ENCODE peak calls at places on chromosomes 6 and 20, in five cellular contexts. P, Q, I, Z and K are unnamed samples.
A peak's percentile ranks its signal among the peaks of the same experiment; 100 is the strongest.

GRCh38 chr6:19309661-19310060 is 527.5 kb upstream of the ID4 start:
- DNase-seq in Z (no peak), Q (no peak), P (no peak), I (no peak), K (no peak)

GRCh38 chr20:57638173-57638894 is 18.1 kb upstream of the ZBP1 start:
- DNase-seq in P (no peak), Z (no peak), I (no peak), Q (no peak), K (no peak)

GRCh38 chr6:145685932-145686331 is 49.4 kb downstream of the EPM2A start:
- DNase-seq in P (no peak), Q (no peak), I (no peak), Z (no peak), K (no peak)

GRCh38 chr6:16901777-16902176 is 140.5 kb upstream of the ATXN1 start:
- DNase-seq in Q (no peak), Z (no peak), P (no peak), I (no peak), K (no peak)

GRCh38 chr6:21885532-21886089 is 292.1 kb downstream of the SOX4 start:
- DNase-seq in P (peak; percentile 15), Q (no peak), Z (no peak), I (no peak), K (no peak)

GRCh38 chr6:169008641-169009040 is 245.0 kb downstream of the THBS2 start:
- DNase-seq in Q (no peak), I (no peak), P (no peak), Z (peak; percentile 12), K (no peak)

GRCh38 chr20:6993526-6993925 is 226.0 kb downstream of the BMP2 start:
- DNase-seq in I (no peak), Q (no peak), P (no peak), Z (no peak), K (no peak)

GRCh38 chr6:153170511-153170910 is 39.4 kb upstream of the RGS17 start:
- DNase-seq in Q (peak; percentile 55), P (peak; percentile 21), I (no peak), Z (no peak), K (no peak)

GRCh38 chr6:113082691-113083090 is 735.6 kb downstream of the RFPL4B start:
- DNase-seq in Z (no peak), P (no peak), I (no peak), Q (no peak), K (no peak)

GRCh38 chr6:31877651-31878161 is 1.1 kb downstream of the SLC44A4 start:
- DNase-seq in P (no peak), Z (no peak), I (no peak), Q (no peak), K (peak; percentile 77)
- TF ChIP-seq POLR2A in P (no peak), Z (no peak), I (no peak), Q (no peak), K (peak; percentile 53)

GRCh38 chr6:18276610-18277009 is 12.3 kb upstream of the DEK start:
- DNase-seq in Z (no peak), Q (no peak), P (no peak), I (no peak), K (no peak)
- TF ChIP-seq REST in Z (no peak), Q (no peak), P (no peak), I (no peak), K (no peak)

GRCh38 chr20:45343867-45344721 is 4.1 kb downstream of the SDC4 start:
- DNase-seq in P (no peak), Z (peak; percentile 80), Q (peak; percentile 72), I (no peak), K (peak; percentile 97)
- TF ChIP-seq POLR2A in P (no peak), Z (peak; percentile 40), Q (no peak), I (no peak), K (peak; percentile 83)

DNA sequence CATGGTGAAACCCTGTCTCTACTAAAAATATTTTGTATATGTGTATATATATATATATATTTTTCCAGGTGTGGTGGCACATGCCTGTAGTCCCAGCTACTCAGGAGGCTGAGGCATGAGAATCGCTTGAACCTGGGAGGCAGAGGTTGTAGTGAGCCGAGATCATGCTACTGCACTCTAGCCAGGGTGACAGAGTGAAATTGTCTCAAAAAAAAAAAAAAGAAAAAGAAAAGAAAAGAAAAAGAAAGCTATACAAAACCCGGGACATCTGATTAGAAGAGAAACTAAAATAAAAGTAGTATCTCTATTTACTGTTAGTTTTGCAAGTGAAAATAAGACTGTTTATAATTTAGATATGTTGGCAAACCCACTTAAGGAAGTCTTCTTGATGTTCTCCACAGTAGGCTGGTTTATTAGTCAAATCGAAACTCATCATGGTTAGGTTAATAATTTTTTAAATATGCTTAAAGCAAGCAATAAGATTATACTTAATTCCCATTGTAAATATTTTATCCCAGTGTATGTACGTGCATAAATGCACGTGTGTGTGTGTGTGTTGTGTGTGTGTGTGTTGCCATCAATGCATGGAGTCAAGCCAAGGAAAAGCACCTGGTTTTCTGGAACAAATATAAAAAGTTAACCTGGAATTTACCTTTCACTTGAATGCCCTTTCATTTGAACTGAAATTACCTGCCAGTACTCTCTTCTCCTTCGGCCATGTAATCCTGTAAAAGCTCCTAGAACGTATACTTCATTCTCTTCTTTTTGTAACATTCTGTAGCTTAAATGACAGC is 7.1 kb downstream of the VNN2 start:
- DNase-seq in Q (no peak), Z (no peak), P (no peak), I (peak; percentile 69), K (no peak)
- TF ChIP-seq REST in Q (no peak), Z (no peak), P (no peak), I (no peak), K (no peak)

GRCh38 chr6:99424761-99425646 is at the start of gene PNISR:
- DNase-seq in Z (peak; percentile 97), Q (peak; percentile 99), I (peak; percentile 97), P (peak; percentile 82), K (peak; percentile 98)
- TF ChIP-seq POLR2A in Z (peak; percentile 92), Q (peak; percentile 90), I (peak; percentile 86), P (peak; percentile 63), K (peak; percentile 83)

DNA sequence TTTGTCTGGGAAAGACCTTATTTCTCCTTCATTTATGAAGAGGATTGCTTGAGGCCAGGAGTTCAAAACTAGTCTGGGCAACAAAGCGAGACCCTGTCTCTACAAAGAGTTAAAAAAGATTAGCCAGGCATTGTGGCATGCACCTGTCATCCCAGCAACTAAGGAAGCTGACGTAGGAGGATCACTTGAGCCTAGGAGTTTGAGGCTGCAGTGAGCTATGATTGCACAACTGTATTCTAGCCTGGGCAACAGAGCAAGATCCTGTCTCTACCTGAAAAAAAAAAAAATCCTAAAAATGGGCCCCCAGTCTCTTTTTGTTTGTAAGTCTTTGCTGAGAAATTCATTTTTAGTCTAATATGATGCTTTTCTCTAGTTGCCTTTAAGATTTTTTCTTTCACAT is 29.2 kb upstream of the EIF2S2 start:
- DNase-seq in Z (no peak), Q (no peak), I (no peak), P (no peak), K (no peak)
- TF ChIP-seq REST in Z (no peak), Q (no peak), I (no peak), P (no peak), K (no peak)